ENCODE peak calls at places on chromosomes 3 and 15, in four cellular contexts. N, C, T and E are unnamed samples.

GRCh38 chr15:68498076-68498475 is 66.1 kb upstream of the ITGA11 start:
- DNase-seq in N (no peak), C (no peak), T (no peak), E (no peak)

GRCh38 chr15:89129123-89129815 is 41.0 kb downstream of the ABHD2 start:
- DNase-seq in N (peak; percentile 63), C (peak; percentile 65), T (peak; percentile 73), E (peak; percentile 21)

GRCh38 chr15:68558318-68559305 is 20.2 kb upstream of the CORO2B start:
- DNase-seq in N (no peak), C (no peak), T (no peak), E (no peak)

GRCh38 chr15:35206060-35206675 is 121.1 kb upstream of the NANOGP8 start:
- DNase-seq in N (no peak), C (no peak), T (no peak), E (no peak)

GRCh38 chr15:64461577-64462162 is 1.3 kb downstream of the ZNF609 start:
- DNase-seq in N (peak; percentile 28), C (no peak), T (no peak), E (no peak)

GRCh38 chr15:60091150-60091549 is 87.0 kb downstream of the FOXB1 start:
- DNase-seq in N (peak; percentile 76), C (no peak), T (peak; percentile 75), E (no peak)

GRCh38 chr3:79766474-79767193 is 1.2 kb downstream of the ROBO1 start:
- DNase-seq in N (no peak), C (peak; percentile 37), T (no peak), E (no peak)

GRCh38 chr3:157107037-157107436 is 52.9 kb downstream of the CCNL1 start:
- DNase-seq in N (no peak), C (no peak), T (no peak), E (no peak)

GRCh38 chr3:110821586-110821985 is 250.0 kb upstream of the NECTIN3 start:
- DNase-seq in N (no peak), C (no peak), T (no peak), E (no peak)

GRCh38 chr3:38662544-38662943 is 13.1 kb upstream of the SCN5A start:
- DNase-seq in N (no peak), C (no peak), T (no peak), E (no peak)

GRCh38 chr3:111252795-111253194 is 181.2 kb downstream of the NECTIN3 start:
- DNase-seq in N (no peak), C (no peak), T (no peak), E (no peak)

GRCh38 chr3:31409389-31409788 is 123.3 kb upstream of the STT3B start:
- DNase-seq in N (no peak), C (no peak), T (no peak), E (no peak)

GRCh38 chr3:155631323-155632019 is 113.4 kb downstream of the PLCH1 start:
- DNase-seq in N (no peak), C (no peak), T (no peak), E (no peak)

GRCh38 chr3:153138267-153139210 is 23.5 kb upstream of the RAP2B start:
- DNase-seq in N (peak; percentile 70), C (no peak), T (peak; percentile 84), E (no peak)

GRCh38 chr3:169236662-169237174 is 426.8 kb downstream of the MECOM start:
- DNase-seq in N (no peak), C (no peak), T (no peak), E (no peak)

DNA sequence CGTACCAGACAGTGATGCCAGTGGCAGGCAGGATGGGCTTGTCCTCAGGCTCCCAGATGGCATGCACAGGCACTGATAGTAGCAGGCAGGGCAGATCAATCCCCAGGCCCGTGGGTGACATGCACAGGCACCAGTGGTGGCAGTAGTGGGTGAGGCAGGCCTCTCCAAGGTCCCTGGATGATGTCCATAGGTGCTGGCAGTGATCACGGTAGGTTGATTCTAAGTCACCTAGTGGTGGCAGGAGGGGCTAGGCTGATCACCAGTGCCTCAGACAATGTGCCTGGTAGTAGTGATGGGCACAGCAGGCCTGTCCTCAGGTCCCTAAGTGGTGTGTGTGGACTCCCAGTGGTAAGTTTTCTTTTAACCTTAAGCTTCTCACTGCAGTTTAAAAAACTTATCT is 19.6 kb downstream of the CEP63 start:
- DNase-seq in N (no peak), C (no peak), T (no peak), E (no peak)
- H3K4me3 ChIP-seq in N (no peak overlapping the region), C (no peak overlapping the region), T (no peak overlapping the region), E (no peak overlapping the region)

GRCh38 chr3:66433522-66433782 is 67.4 kb downstream of the LRIG1 start:
- DNase-seq in N (no peak), C (no peak), T (no peak), E (no peak)

GRCh38 chr3:66431494-66431893 is 69.3 kb downstream of the LRIG1 start:
- DNase-seq in N (no peak), C (no peak), T (no peak), E (no peak)

GRCh38 chr3:66432767-66433521 is 67.9 kb downstream of the LRIG1 start:
- DNase-seq in N (no peak), C (no peak), T (no peak), E (no peak)

GRCh38 chr3:66430876-66431275 is 69.9 kb downstream of the LRIG1 start:
- DNase-seq in N (no peak), C (no peak), T (no peak), E (no peak)

DNA sequence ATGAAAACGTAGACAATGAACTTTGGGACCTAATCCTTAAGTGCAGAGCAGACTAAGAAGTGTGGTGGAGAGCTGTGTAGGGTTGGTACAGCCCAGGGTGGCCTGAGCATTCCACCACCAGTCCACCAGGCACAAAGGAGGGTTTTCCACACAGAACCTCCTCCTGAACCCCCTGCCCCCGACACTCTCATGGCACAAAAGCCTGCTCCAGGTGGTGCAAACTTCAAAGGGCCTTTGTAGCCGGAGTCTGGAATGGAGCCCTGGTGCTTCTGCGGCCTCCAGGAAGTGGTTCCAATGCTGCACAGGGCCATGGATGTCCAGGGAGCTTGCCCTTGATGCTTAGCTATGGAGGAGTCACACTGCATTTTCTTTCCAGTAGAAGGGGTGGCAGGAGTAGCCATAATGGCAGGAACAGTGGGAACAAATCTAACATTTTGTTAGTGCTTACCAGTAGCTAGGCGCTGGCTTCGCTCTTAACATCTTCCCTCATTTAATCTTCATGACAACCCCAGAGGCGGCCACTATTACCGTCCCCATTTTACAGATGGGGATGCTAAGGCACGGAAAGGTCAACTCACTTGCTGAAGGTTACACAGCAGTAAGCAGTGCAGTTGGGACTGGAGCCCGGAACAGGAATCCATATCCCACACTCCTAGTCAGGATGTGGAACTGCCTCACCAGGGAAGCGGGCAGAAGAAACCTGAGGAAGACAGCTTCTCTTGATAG is 68.6 kb downstream of the LRIG1 start:
- DNase-seq in N (no peak), C (no peak), T (no peak), E (no peak)
- H3K36me3 ChIP-seq in N (peaks cover 9% of the 10 kb centered on the region), C (no peaks in the 10 kb centered on the region), T (no peaks in the 10 kb centered on the region), E (peaks cover 4% of the 10 kb centered on the region)

DNA sequence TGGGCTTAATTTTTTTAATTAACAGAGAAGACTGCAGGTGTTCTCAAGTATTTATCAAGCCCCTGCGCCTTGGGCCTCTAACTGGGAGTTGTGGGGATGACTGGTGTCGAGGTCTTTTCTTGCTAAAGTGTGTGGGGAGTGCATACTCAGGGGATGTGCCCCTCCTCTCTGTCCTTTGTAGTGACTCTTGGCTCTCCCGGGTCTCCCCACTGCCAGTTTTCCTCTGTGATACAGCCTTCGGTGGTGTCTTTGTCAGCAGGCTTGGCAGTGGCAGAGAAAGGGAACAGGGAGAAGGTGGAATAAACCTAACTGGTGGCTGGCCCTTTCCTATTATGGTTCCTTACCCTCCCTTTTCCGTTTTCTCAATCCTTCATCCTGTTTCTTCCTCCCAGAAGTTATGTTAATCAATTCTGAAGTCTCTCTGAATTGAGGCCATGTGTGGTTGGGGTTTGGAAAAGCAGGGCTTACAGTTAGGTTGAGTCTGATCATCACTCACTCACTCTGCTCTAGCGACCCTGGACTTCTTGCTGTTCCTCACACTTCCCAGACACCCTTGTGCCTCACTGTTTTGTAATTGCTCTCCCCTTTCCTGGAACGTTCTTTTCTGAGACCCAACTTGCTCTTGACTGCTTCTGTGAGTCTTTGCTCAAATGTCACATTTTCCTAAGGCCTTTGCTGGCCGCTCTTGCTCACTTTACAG is 158.1 kb downstream of the PTPRG start:
- DNase-seq in N (no peak), C (no peak), T (no peak), E (no peak)
- H3K27ac ChIP-seq in N (no peak overlapping the region), C (no peak overlapping the region), T (no peak overlapping the region), E (no peak overlapping the region)

DNA sequence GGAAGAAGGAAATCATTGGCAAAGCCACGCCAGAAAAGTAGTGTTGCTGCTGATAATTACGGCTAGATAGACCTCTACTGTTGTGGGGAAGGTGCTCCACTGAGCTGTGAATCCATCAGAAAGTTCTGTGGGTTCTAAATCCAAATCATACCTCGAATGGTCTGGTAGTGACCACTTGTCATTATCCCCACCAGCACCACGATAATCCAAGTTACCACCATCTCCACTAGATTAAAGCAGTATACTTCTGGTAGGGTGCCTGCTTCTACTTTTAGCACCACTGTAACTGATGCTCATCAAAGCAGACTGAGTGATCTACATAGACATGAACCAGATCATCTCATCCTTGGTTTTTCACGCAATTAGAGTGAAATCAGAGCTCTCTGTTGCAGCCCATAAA is 185.5 kb downstream of the FMN1 start:
- DNase-seq in N (no peak), C (no peak), T (no peak), E (no peak)
- H3K4me3 ChIP-seq in N (no peak overlapping the region), C (no peak overlapping the region), T (no peak overlapping the region), E (no peak overlapping the region)